ENCODE peak calls at places on chromosome 12, in four cellular contexts. W is HCT116, Q is HepG2, V is K562. X is an unnamed sample.

GRCh38 chr12:103326190-103326589 is 169.6 kb downstream of the C12orf42 start:
- DNase-seq in W (peak; percentile 18), Q (peak; percentile 20), V (no peak), X (peak; percentile 27)

GRCh38 chr12:12533238-12533829 is 29.3 kb downstream of the DUSP16 start:
- DNase-seq in W (no peak), Q (peak; percentile 32), V (no peak), X (peak; percentile 36)

GRCh38 chr12:1050059-1050707 is 59.2 kb downstream of the ERC1 start:
- DNase-seq in W (no peak), Q (no peak), V (no peak), X (no peak)

GRCh38 chr12:153080-153746 is 60.7 kb downstream of the SLC6A12 start:
- DNase-seq in W (peak; percentile 56), Q (peak; percentile 75), V (peak; percentile 81), X (peak; percentile 93)

GRCh38 chr12:214005-214736 is at the start of gene SLC6A12:
- DNase-seq in W (no peak), Q (peak; percentile 27), V (no peak), X (no peak)

GRCh38 chr12:18483723-18484325 is 222.5 kb downstream of the PIK3C2G start:
- DNase-seq in W (no peak), Q (no peak), V (no peak), X (no peak)

GRCh38 chr12:51827925-51828818 is 20.3 kb downstream of the FIGNL2 start:
- DNase-seq in W (no peak), Q (no peak), V (peak; percentile 31), X (no peak)

GRCh38 chr12:2779281-2779680 is 15.5 kb upstream of the FKBP4 start:
- DNase-seq in W (no peak), Q (no peak), V (peak; percentile 19), X (no peak)

GRCh38 chr12:109624467-109624866 is 50.9 kb downstream of the MVK start:
- DNase-seq in W (no peak), Q (no peak), V (no peak), X (no peak)

GRCh38 chr12:12338528-12339168 is 11.4 kb downstream of the MANSC1 start:
- DNase-seq in W (no peak), Q (no peak), V (no peak), X (no peak)

GRCh38 chr12:57182918-57183575 is 33.5 kb upstream of the NXPH4 start:
- DNase-seq in W (peak; percentile 31), Q (peak; percentile 39), V (peak; percentile 92), X (peak; percentile 96)

GRCh38 chr12:78530065-78530765 is 334.4 kb upstream of the SYT1 start:
- DNase-seq in W (no peak), Q (no peak), V (no peak), X (no peak)

GRCh38 chr12:64918288-64918687 is 93.8 kb downstream of the TBC1D30 start:
- DNase-seq in W (no peak), Q (no peak), V (no peak), X (no peak)

GRCh38 chr12:13631873-13632272 is 349.5 kb downstream of the GRIN2B start:
- DNase-seq in W (no peak), Q (no peak), V (no peak), X (no peak)
- H3K4me1 ChIP-seq in W (no peaks in the 10 kb centered on the region), Q (no peaks in the 10 kb centered on the region), V (no peaks in the 10 kb centered on the region), X (no peaks in the 10 kb centered on the region)

GRCh38 chr12:107415066-107415465 is 270.5 kb upstream of the PWP1 start:
- DNase-seq in W (no peak), Q (no peak), V (no peak), X (no peak)

GRCh38 chr12:107415834-107416233 is 269.8 kb upstream of the PWP1 start:
- DNase-seq in W (no peak), Q (no peak), V (no peak), X (no peak)

GRCh38 chr12:107411792-107412535 is 273.6 kb upstream of the PWP1 start:
- DNase-seq in W (no peak), Q (no peak), V (no peak), X (no peak)

GRCh38 chr12:107418976-107419375 is 266.6 kb upstream of the PWP1 start:
- DNase-seq in W (no peak), Q (no peak), V (no peak), X (no peak)

GRCh38 chr12:107417004-107417403 is 268.6 kb upstream of the PWP1 start:
- DNase-seq in W (no peak), Q (peak; percentile 80), V (no peak), X (no peak)
- TF ChIP-seq REST in W (no peak), Q (no peak), V (no peak), X (no peak)

DNA sequence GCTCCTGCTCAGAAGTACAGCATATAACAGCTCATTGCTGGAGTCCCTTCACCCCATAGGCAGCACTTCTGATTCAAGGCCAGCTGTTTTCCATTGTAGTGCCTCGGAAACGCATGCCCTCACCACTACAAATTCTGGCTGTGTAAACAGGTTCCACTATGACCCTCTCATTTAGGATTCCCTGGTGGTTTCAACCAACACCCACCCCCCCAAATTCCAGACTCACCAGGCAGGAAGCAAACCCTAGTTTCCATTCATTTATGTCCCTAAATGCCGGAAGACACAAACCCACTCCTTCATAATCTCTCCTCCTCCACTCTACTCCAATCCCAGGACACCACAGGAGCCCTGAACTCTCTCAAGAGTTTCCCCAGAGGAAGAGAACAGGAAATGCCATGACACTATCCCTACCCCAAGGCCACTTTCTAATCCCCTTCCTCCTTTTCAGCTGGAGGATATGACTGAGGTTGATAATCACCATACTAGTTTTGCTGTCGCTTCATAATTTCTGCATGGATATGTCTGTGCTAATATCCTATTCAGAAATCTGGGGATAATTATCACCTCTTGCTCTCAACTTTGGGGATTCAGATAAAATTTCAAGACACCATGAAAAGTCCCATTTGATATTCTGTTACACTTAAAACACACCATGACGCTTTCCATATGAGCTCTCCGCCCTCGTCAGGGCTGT is 75.8 kb upstream of the TMPO start:
- DNase-seq in W (no peak), Q (no peak), V (no peak), X (no peak)
- TF ChIP-seq ELF1 in W (no peak), Q (no peak), V (no peak), X (no peak)

GRCh38 chr12:124754491-124754890 is 109.2 kb downstream of the SCARB1 start:
- DNase-seq in W (no peak), Q (no peak), V (no peak), X (no peak)
- H3K4me1 ChIP-seq in W (no peaks in the 10 kb centered on the region), Q (peaks cover 26% of the 10 kb centered on the region), V (no peaks in the 10 kb centered on the region), X (peaks cover 37% of the 10 kb centered on the region)

GRCh38 chr12:16756833-16757552 is 151.0 kb upstream of the LMO3 start:
- DNase-seq in W (no peak), Q (no peak), V (no peak), X (peak; percentile 0)
- TF ChIP-seq REST in W (no peak), Q (no peak), V (no peak), X (no peak)